ENCODE peak calls at places on chromosomes 7 and 10, in ten cellular contexts. B is DND-41; G is fibroblast of mammary gland; U is GM13976; R is endothelial cell; T is astrocyte; A is kidney epithelial cell; K is CD8-positive, alpha-beta T cell; F is neural crest cell; W is lower leg skin. D is an unnamed sample.

GRCh38 chr10:26837139-26837538 is 23.6 kb downstream of the ABI1 start:
- DNase-seq in B (no peak), G (no peak), U (no peak), R (no peak), T (no peak), A (no peak), K (no peak), F (no peak), W (no peak), D (no peak)

GRCh38 chr7:131674131-131674530 is 117.7 kb upstream of the PODXL start:
- DNase-seq in B (no peak), G (no peak), U (no peak), R (no peak), T (no peak), A (no peak), K (no peak), F (no peak), W (no peak), D (no peak)

GRCh38 chr7:78039791-78040776 is 241.5 kb downstream of the PHTF2 start:
- DNase-seq in B (peak; percentile 54), G (peak; percentile 17), U (peak; percentile 79), R (peak; percentile 63), T (no peak), A (no peak), K (peak; percentile 28), F (no peak), W (no peak), D (no peak)

GRCh38 chr7:84790873-84791272 is 396.0 kb downstream of the SEMA3D start:
- DNase-seq in B (no peak), G (peak; percentile 81), U (no peak), R (no peak), T (peak; percentile 12), A (no peak), K (no peak), F (no peak), W (no peak), D (no peak)

GRCh38 chr7:141017555-141017954 is 2.8 kb upstream of the MRPS33 start:
- DNase-seq in B (no peak), G (no peak), U (no peak), R (no peak), T (no peak), A (no peak), K (no peak), F (no peak), W (no peak), D (no peak)

GRCh38 chr7:17661982-17662585 is 278.2 kb downstream of the SNX13 start:
- DNase-seq in B (no peak), G (peak; percentile 56), U (no peak), R (no peak), T (peak; percentile 78), A (no peak), K (no peak), F (no peak), W (no peak), D (no peak)

GRCh38 chr7:46291601-46292150 is 370.6 kb upstream of the IGFBP3 start:
- DNase-seq in B (no peak), G (peak; percentile 94), U (peak; percentile 18), R (no peak), T (peak; percentile 73), A (no peak), K (no peak), F (no peak), W (peak; percentile 61), D (no peak)

GRCh38 chr10:30079423-30079822 is 20.0 kb upstream of the JCAD start:
- DNase-seq in B (no peak), G (no peak), U (no peak), R (no peak), T (no peak), A (no peak), K (no peak), F (no peak), W (no peak), D (no peak)

GRCh38 chr7:29375641-29376562 is 181.3 kb downstream of the CHN2 start:
- DNase-seq in B (no peak), G (peak; percentile 21), U (no peak), R (no peak), T (no peak), A (peak; percentile 21), K (no peak), F (no peak), W (no peak), D (no peak)

GRCh38 chr7:92645531-92646061 is 55.4 kb upstream of the FAM133B start:
- DNase-seq in B (peak; percentile 67), G (no peak), U (no peak), R (peak; percentile 13), T (peak; percentile 46), A (no peak), K (no peak), F (no peak), W (no peak), D (peak; percentile 69)

GRCh38 chr10:97050959-97051496 is 134.7 kb downstream of the SLIT1 start:
- DNase-seq in B (no peak), G (no peak), U (no peak), R (no peak), T (no peak), A (no peak), K (no peak), F (no peak), W (no peak), D (no peak)

GRCh38 chr7:128938524-128939074 is 872 bp downstream of the IRF5 start:
- DNase-seq in B (no peak), G (no peak), U (no peak), R (no peak), T (no peak), A (no peak), K (no peak), F (no peak), W (no peak), D (peak; percentile 57)

GRCh38 chr7:15015545-15016314 is 113.2 kb upstream of the DGKB start:
- DNase-seq in B (peak; percentile 4), G (peak; percentile 78), U (peak; percentile 11), R (peak; percentile 46), T (peak; percentile 56), A (peak; percentile 65), K (no peak), F (peak; percentile 15), W (no peak), D (no peak)

GRCh38 chr7:125966278-125967048 is 1036.8 kb upstream of the POT1 start:
- DNase-seq in B (no peak), G (no peak), U (no peak), R (no peak), T (no peak), A (no peak), K (no peak), F (no peak), W (no peak), D (no peak)

GRCh38 chr7:89023902-89024301 is 228.4 kb upstream of the TEX47 start:
- DNase-seq in B (no peak), G (no peak), U (no peak), R (no peak), T (peak; percentile 8), A (no peak), K (no peak), F (no peak), W (no peak), D (no peak)

GRCh38 chr10:119290301-119291036 is 83.1 kb downstream of the GRK5 start:
- DNase-seq in B (no peak), G (peak; percentile 12), U (no peak), R (no peak), T (no peak), A (no peak), K (no peak), F (no peak), W (no peak), D (no peak)

GRCh38 chr10:122435212-122435827 is 19.1 kb upstream of the ARMS2 start:
- DNase-seq in B (no peak), G (peak; percentile 64), U (no peak), R (no peak), T (no peak), A (no peak), K (no peak), F (no peak), W (no peak), D (no peak)

GRCh38 chr7:115851291-115851690 is 179.3 kb downstream of the TFEC start:
- DNase-seq in B (no peak), G (peak; percentile 72), U (no peak), R (no peak), T (peak; percentile 25), A (peak; percentile 7), K (no peak), F (no peak), W (no peak), D (no peak)
- TF ChIP-seq CTCF in B (peak; percentile 55), G (peak; percentile 40), U (peak; percentile 20), R (peak; percentile 44), T (peak; percentile 43), A (peak; percentile 32), K (no peak), F (peak; percentile 69), W (no peak), D (peak; percentile 58)

DNA sequence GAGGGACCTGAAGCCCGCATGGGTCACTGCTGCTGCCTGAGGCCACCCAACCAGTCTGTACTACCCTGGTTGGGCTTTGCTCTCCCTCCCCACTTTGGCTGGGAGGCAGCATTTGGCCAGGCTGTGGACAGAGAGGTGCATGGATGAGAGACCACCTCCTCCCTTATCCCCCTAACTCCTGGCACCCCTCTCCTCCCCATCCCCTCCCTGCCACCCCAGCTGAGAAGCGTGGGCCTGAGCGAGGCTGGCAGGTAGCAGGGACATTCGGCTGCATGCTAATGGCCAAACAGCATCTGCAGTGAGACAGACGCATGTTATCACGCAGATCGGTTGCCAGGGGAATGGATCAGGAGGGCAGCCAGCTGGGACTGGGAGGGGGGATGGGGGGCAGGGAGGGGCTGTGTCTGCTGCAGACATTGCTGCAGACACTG is 2.5 kb downstream of the TMEM130 start:
- DNase-seq in B (no peak), G (no peak), U (peak; percentile 18), R (no peak), T (peak; percentile 25), A (no peak), K (no peak), F (no peak), W (no peak), D (no peak)
- TF ChIP-seq CTCF in B (no peak), G (no peak), U (no peak), R (no peak), T (no peak), A (no peak), K (no peak), F (no peak), W (no peak), D (no peak)

DNA sequence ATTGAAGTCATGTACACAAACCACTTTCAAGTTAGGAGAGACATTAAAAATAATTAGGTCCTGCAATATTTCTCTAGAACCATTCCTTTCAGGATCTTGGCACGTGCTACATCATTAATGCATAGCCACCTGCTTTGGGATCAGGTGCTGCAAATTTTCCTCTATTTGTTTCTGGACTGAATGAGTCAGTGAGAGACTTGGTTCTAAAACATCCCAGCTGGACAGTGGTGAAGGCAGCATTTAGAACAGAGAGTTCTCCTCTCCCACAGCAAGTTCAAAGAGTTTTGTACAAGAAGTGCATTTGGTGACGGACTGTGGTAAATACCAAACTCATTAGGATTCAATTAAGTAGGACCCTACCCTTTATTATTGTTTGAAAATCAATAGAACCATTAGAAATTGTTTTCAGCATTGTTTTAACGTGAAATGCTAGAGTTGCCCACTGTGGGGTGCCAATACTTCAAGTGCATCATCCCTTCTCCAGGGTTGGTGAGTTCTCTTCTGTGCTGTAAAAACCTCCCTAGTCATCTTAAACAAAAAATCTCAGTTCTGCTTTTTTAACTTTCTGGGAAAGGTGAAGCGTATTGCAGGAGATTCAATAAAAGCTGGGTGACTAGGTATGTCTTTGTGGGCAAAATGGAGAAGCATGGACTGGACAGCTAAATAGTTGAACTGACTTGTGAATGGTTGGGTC is 698.9 kb downstream of the SUGCT start:
- DNase-seq in B (no peak), G (peak; percentile 44), U (no peak), R (no peak), T (peak; percentile 20), A (no peak), K (no peak), F (no peak), W (no peak), D (no peak)
- TF ChIP-seq CTCF in B (no peak), G (peak; percentile 40), U (no peak), R (no peak), T (peak; percentile 41), A (peak; percentile 44), K (no peak), F (no peak), W (no peak), D (peak; percentile 59)

GRCh38 chr10:32055478-32056135 is 618 bp downstream of the KIF5B start:
- DNase-seq in B (peak; percentile 67), G (peak; percentile 49), U (peak; percentile 77), R (peak; percentile 74), T (peak; percentile 56), A (no peak), K (peak; percentile 59), F (peak; percentile 57), W (peak; percentile 51), D (peak; percentile 64)
- TF ChIP-seq CTCF in B (peak; percentile 9), G (no peak), U (no peak), R (no peak), T (no peak), A (peak; percentile 6), K (no peak), F (no peak), W (no peak), D (no peak)

D was measured in RWPE2.